ENCODE peak calls at places on chromosomes 5 and 9, in ten cellular contexts. F is gastrocnemius medialis; D is ovary; E is GM23248; K is uterus; S is heart left ventricle; Y is CD8-positive, alpha-beta memory T cell; A is lower lobe of right lung; M is IMR-90; I is astrocyte. R is an unnamed sample.

GRCh38 chr5:61264273-61264661 is 67.8 kb upstream of the ZSWIM6 start:
- DNase-seq in K (no peak), M (no peak), E (no peak), A (no peak), D (no peak), I (no peak), S (no peak), F (no peak), Y (no peak), R (no peak)

GRCh38 chr9:115590016-115590415 is 472.1 kb upstream of the TNC start:
- DNase-seq in E (peak; percentile 96), Y (no peak), S (no peak), A (no peak), K (no peak), I (peak; percentile 94), M (peak; percentile 97), D (no peak), F (peak; percentile 9), R (peak; percentile 96)

GRCh38 chr9:136658849-136659535 is 3.7 kb upstream of the EGFL7 start:
- DNase-seq in D (no peak), E (no peak), M (no peak), I (no peak), Y (no peak), A (peak; percentile 48), F (no peak), K (no peak), S (no peak), R (no peak)

GRCh38 chr9:38445154-38446043 is 21.1 kb upstream of the IGFBPL1 start:
- DNase-seq in Y (no peak), F (no peak), S (no peak), D (no peak), I (no peak), E (no peak), A (no peak), M (no peak), K (no peak), R (no peak)

GRCh38 chr9:105877719-105878118 is 183.4 kb downstream of the TMEM38B start:
- DNase-seq in I (no peak), M (no peak), K (no peak), Y (no peak), E (no peak), D (no peak), A (no peak), S (no peak), F (no peak), R (no peak)

GRCh38 chr9:86662890-86663468 is 284.3 kb downstream of the GAS1 start:
- DNase-seq in E (no peak), D (no peak), F (no peak), S (no peak), Y (no peak), K (no peak), M (no peak), I (no peak), A (no peak), R (no peak)

GRCh38 chr5:128844354-128844923 is 120.8 kb upstream of the SLC27A6 start:
- DNase-seq in A (no peak), K (no peak), F (no peak), E (peak; percentile 40), I (peak; percentile 8), Y (no peak), M (peak; percentile 28), S (no peak), D (no peak), R (no peak)

GRCh38 chr5:60092671-60093422 is 199.3 kb upstream of the PDE4D start:
- DNase-seq in A (no peak), S (no peak), I (peak; percentile 83), E (peak; percentile 21), D (no peak), Y (no peak), M (peak; percentile 0), F (no peak), K (no peak), R (peak; percentile 76)

DNA sequence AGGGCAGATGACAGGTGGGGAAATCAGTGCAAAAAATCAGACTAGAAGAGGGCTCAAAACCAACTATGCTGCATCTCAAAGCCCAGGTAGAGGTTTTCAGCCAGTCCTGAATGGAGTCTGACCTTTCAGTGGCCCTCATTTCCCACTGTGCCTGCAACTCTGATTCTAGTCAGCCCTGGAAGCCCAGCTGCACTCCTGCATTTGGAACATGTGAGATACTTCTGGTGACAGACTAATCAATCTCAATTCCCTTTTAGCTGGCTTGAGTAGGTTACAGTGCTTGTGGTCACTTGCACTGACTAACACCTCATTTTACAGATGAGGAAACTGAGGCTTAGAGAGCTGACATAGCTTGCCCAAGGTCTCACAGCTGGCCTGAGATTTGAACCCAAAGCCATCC is 7.9 kb upstream of the ACSL6 start:
- DNase-seq in I (no peak), A (no peak), Y (no peak), D (no peak), K (no peak), F (no peak), E (no peak), S (no peak), M (no peak), R (no peak)
- H3K27me3 ChIP-seq in I (peaks cover 24% of the 10 kb centered on the region), A (peaks cover 11% of the 10 kb centered on the region), Y (no peaks in the 10 kb centered on the region), D (no peaks in the 10 kb centered on the region), K (no peaks in the 10 kb centered on the region), F (no peaks in the 10 kb centered on the region), E (peaks cover 21% of the 10 kb centered on the region), S (no peaks in the 10 kb centered on the region), M (peaks cover 29% of the 10 kb centered on the region), R (peaks cover 14% of the 10 kb centered on the region)

DNA sequence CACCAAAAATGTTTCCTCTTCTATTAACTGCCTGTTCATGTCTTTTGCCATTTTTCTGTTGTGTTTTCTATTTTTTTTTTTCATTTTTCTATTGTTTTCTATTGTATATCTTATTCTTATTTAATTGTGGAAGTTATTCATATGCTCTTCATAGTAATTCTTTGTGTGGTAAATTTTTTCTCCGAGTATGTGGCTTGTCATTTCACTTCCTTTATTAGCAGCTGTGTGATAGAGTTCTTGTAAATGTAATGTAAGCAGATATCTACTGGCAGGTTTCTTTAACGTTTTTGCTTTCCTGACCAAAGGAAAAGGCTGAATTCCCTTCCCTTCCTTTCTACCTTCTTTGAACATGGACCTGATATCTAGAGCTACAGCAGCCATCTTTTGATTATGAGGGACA is 5.8 kb upstream of the PLPP1 start:
- DNase-seq in I (no peak), Y (no peak), S (no peak), A (no peak), E (no peak), D (no peak), F (no peak), K (no peak), M (no peak), R (no peak)
- H3K27ac ChIP-seq in I (no peak overlapping the region), Y (no peak overlapping the region), S (no peak overlapping the region), A (no peak overlapping the region), E (no peak overlapping the region), D (no peak overlapping the region), F (no peak overlapping the region), K (no peak overlapping the region), M (no peak overlapping the region), R (no peak overlapping the region)

GRCh38 chr5:176610430-176610763 is 441 bp upstream of the GPRIN1 start:
- DNase-seq in I (no peak), D (no peak), F (no peak), K (no peak), M (no peak), A (no peak), S (no peak), E (no peak), Y (no peak), R (no peak)

GRCh38 chr5:176608142-176608705 is 1.7 kb downstream of the GPRIN1 start:
- DNase-seq in S (no peak), A (no peak), E (no peak), I (no peak), K (no peak), Y (no peak), D (no peak), M (no peak), F (no peak), R (no peak)

GRCh38 chr5:176608937-176609723 is 826 bp downstream of the GPRIN1 start:
- DNase-seq in M (no peak), A (no peak), K (no peak), Y (no peak), F (no peak), E (peak; percentile 38), S (no peak), I (no peak), D (no peak), R (no peak)

GRCh38 chr5:176611435-176611834 is 1.5 kb upstream of the GPRIN1 start:
- DNase-seq in S (peak; percentile 74), E (peak; percentile 94), A (peak; percentile 70), F (peak; percentile 32), D (peak; percentile 87), Y (peak; percentile 44), K (peak; percentile 55), I (peak; percentile 76), M (peak; percentile 91), R (peak; percentile 81)

DNA sequence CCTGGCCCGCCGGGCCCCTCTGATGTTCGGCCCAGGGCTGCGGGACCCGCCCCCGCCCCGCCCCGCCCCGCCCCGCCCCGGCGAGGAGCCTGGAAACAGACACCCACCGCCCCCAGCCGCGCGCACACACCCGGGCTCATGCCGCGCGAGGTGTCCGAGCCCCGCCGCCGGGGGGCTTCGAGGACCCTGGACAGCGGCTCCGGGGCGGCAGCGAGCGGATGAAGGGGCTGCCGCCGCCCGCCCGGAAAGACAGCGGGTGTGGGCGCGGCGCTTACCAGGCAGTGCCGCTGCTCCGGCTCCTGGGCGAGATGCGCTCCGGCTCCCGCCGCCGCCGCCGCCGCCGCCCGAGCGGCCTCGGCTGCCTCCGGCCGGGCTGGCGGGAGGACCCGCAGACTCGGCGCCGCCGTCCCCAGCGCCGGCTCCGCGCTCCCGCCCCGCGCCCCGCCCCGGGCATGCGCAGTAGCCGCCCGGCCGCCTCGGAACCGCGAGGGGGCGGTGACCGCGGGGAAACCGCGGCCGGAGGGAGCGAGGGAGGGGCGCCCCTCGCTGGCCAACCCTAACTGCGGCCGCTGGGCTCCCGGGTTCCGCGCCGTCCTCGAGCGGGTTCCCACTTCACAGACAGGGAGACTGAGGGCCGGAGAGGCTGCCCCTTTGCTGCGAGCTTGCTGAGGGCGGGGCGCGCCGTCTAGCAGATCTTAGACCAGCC is at the start of gene GPRIN1:
- DNase-seq in A (peak; percentile 57), M (peak; percentile 36), D (no peak), F (no peak), I (no peak), E (peak; percentile 80), K (no peak), Y (peak; percentile 35), S (peak; percentile 58), R (no peak)
- H3K4me3 ChIP-seq in A (peak within 1 kb of the TSS; percentile 73), M (peak within 1 kb of the TSS; percentile 74), D (peak within 1 kb of the TSS; percentile 11), F (peak within 1 kb of the TSS; percentile 59), I (peak within 1 kb of the TSS; percentile 61), E (peak within 1 kb of the TSS; percentile 74), K (peak within 1 kb of the TSS; percentile 25), Y (peak within 1 kb of the TSS; percentile 41), S (peak within 1 kb of the TSS; percentile 59), R (peak within 1 kb of the TSS; percentile 61)

GRCh38 chr5:173329370-173330150 is 1.3 kb upstream of the STC2 start:
- DNase-seq in A (no peak), I (no peak), F (no peak), M (no peak), D (no peak), Y (no peak), K (no peak), E (peak; percentile 59), S (no peak), R (no peak)

GRCh38 chr5:173330856-173331206 is 2.6 kb upstream of the STC2 start:
- DNase-seq in S (no peak), M (no peak), E (no peak), Y (no peak), I (no peak), D (no peak), K (no peak), F (no peak), A (no peak), R (no peak)

GRCh38 chr5:173330151-173330855 is 2.1 kb upstream of the STC2 start:
- DNase-seq in Y (no peak), D (no peak), K (no peak), M (no peak), E (no peak), F (no peak), I (no peak), A (no peak), S (no peak), R (no peak)

GRCh38 chr5:173331956-173332479 is 3.8 kb upstream of the STC2 start:
- DNase-seq in K (peak; percentile 80), A (peak; percentile 91), F (peak; percentile 49), M (peak; percentile 83), I (peak; percentile 70), D (peak; percentile 90), E (peak; percentile 90), S (peak; percentile 78), Y (peak; percentile 27), R (peak; percentile 90)

DNA sequence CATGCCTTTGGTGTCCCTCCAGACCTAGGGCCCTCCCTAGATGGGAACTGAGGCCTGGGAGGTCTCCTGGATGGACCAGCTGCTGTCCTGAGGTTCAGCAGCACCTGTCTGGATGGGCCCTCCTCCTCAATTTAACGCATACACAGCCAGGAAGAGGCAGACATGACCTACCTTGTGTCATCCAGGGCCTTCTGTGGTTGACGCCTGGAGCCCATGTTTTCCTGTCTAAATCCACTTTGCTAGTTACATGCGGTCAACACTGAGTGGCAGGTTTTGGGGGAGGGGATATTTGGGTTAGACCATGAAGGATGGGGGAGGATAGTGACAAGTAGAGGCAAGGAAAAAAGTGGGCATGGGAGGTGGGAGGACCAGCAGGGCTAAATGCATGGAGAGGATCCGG is 3.1 kb upstream of the STC2 start:
- DNase-seq in F (no peak), I (no peak), Y (no peak), S (no peak), K (no peak), D (no peak), M (no peak), A (no peak), E (no peak), R (no peak)
- H3K27me3 ChIP-seq in F (no peaks in the 10 kb centered on the region), I (no peaks in the 10 kb centered on the region), Y (peaks cover 5% of the 10 kb centered on the region), S (no peaks in the 10 kb centered on the region), K (peaks cover 23% of the 10 kb centered on the region), D (no peaks in the 10 kb centered on the region), M (no peaks in the 10 kb centered on the region), A (peaks cover 55% of the 10 kb centered on the region), E (no peaks in the 10 kb centered on the region), R (no peaks in the 10 kb centered on the region)